ENCODE peak calls at places on chromosome 2, in nine cellular contexts. W, Y, Z, X, R, N, S, C and O are unnamed samples.

GRCh38 chr2:48566582-48566981 is 36.6 kb downstream of the STON1 start:
- DNase-seq in W (no peak), Y (no peak), Z (no peak), X (no peak), R (no peak), N (no peak), S (no peak), C (no peak), O (peak)

GRCh38 chr2:57479994-57480393 is 566.6 kb upstream of the VRK2 start:
- DNase-seq in W (no peak), Y (no peak), Z (no peak), X (no peak), R (no peak), N (no peak), S (no peak), C (no peak), O (no peak)

GRCh38 chr2:199975297-199975895 is 20.0 kb downstream of the MAIP1 start:
- DNase-seq in W (no peak), Y (no peak), Z (no peak), X (no peak), R (peak), N (no peak), S (no peak), C (peak), O (peak)

GRCh38 chr2:10303634-10304378 is 1.1 kb downstream of the HPCAL1 start:
- DNase-seq in W (peak), Y (peak), Z (peak), X (no peak), R (no peak), N (no peak), S (no peak), C (peak), O (peak)

GRCh38 chr2:45886229-45886663 is 234.8 kb downstream of the PRKCE start:
- DNase-seq in W (no peak), Y (no peak), Z (no peak), X (no peak), R (no peak), N (no peak), S (no peak), C (no peak), O (peak)

GRCh38 chr2:603427-603826 is 73.8 kb downstream of the TMEM18 start:
- DNase-seq in W (no peak), Y (no peak), Z (no peak), X (no peak), R (no peak), N (no peak), S (no peak), C (no peak), O (no peak)

GRCh38 chr2:15181092-15181745 is 379.9 kb downstream of the NBAS start:
- DNase-seq in W (no peak), Y (no peak), Z (no peak), X (no peak), R (no peak), N (no peak), S (no peak), C (no peak), O (peak)

GRCh38 chr2:238896641-238897040 is 48.8 kb downstream of the TWIST2 start:
- DNase-seq in W (no peak), Y (no peak), Z (no peak), X (no peak), R (no peak), N (no peak), S (no peak), C (no peak), O (no peak)

GRCh38 chr2:67991456-67991855 is 71.3 kb downstream of the C1D start:
- DNase-seq in W (no peak), Y (no peak), Z (no peak), X (no peak), R (no peak), N (no peak), S (no peak), C (no peak), O (no peak)

GRCh38 chr2:232898592-232899541 is 28.8 kb downstream of the SNORC start:
- DNase-seq in W (no peak), Y (no peak), Z (no peak), X (no peak), R (no peak), N (no peak), S (no peak), C (no peak), O (peak)

GRCh38 chr2:86038291-86039081 is 67.2 kb downstream of the POLR1A start:
- DNase-seq in W (peak), Y (no peak), Z (peak), X (peak), R (peak), N (peak), S (peak), C (peak), O (peak)

GRCh38 chr2:100193334-100193733 is 50.9 kb upstream of the AFF3 start:
- DNase-seq in W (no peak), Y (no peak), Z (no peak), X (no peak), R (no peak), N (no peak), S (no peak), C (no peak), O (peak)

GRCh38 chr2:96874099-96874831 is 4.4 kb upstream of the SEMA4C start:
- DNase-seq in W (no peak), Y (no peak), Z (no peak), X (no peak), R (no peak), N (no peak), S (no peak), C (no peak), O (no peak)

GRCh38 chr2:37389984-37390765 is 45.7 kb downstream of the QPCT start:
- DNase-seq in W (peak), Y (peak), Z (no peak), X (peak), R (peak), N (peak), S (no peak), C (peak), O (peak)

GRCh38 chr2:54808642-54809041 is 85.2 kb downstream of the EML6 start:
- DNase-seq in W (no peak), Y (no peak), Z (no peak), X (no peak), R (peak), N (no peak), S (no peak), C (no peak), O (peak)

GRCh38 chr2:164369416-164369815 is 251.9 kb downstream of the GRB14 start:
- DNase-seq in W (no peak), Y (no peak), Z (no peak), X (no peak), R (no peak), N (no peak), S (no peak), C (peak), O (no peak)

GRCh38 chr2:238938460-238939055 is 90.7 kb downstream of the TWIST2 start:
- DNase-seq in W (no peak), Y (no peak), Z (peak), X (no peak), R (peak), N (no peak), S (peak), C (peak), O (peak)

GRCh38 chr2:210964141-210964764 is 407.9 kb downstream of the CPS1 start:
- DNase-seq in W (no peak), Y (no peak), Z (no peak), X (no peak), R (no peak), N (no peak), S (no peak), C (no peak), O (no peak)

GRCh38 chr2:231169475-231169874 is 29.0 kb upstream of the ARMC9 start:
- DNase-seq in W (no peak), Y (no peak), Z (no peak), X (no peak), R (no peak), N (no peak), S (no peak), C (no peak), O (peak)

GRCh38 chr2:36358317-36358659 is 2.7 kb downstream of the CRIM1 start:
- DNase-seq in W (no peak), Y (no peak), Z (no peak), X (no peak), R (no peak), N (no peak), S (no peak), C (peak), O (peak)

GRCh38 chr2:144438722-144439508 is 81.0 kb downstream of the ZEB2 start:
- DNase-seq in W (no peak), Y (peak), Z (no peak), X (no peak), R (no peak), N (peak), S (no peak), C (no peak), O (no peak)

GRCh38 chr2:4101938-4102337 is 398.6 kb downstream of the DCDC2C start:
- DNase-seq in W (no peak), Y (no peak), Z (no peak), X (no peak), R (no peak), N (no peak), S (no peak), C (no peak), O (no peak)

GRCh38 chr2:97748397-97748796 is 35.0 kb downstream of the ZAP70 start:
- DNase-seq in W (peak), Y (no peak), Z (peak), X (peak), R (no peak), N (no peak), S (no peak), C (no peak), O (no peak)

GRCh38 chr2:168773719-168774521 is 28.5 kb upstream of the NOSTRIN start:
- DNase-seq in W (peak), Y (peak), Z (peak), X (no peak), R (peak), N (no peak), S (peak), C (peak), O (peak)

GRCh38 chr2:20525041-20526035 is 78.5 kb downstream of the RHOB start:
- DNase-seq in W (no peak), Y (no peak), Z (peak), X (no peak), R (no peak), N (peak), S (peak), C (no peak), O (peak)

GRCh38 chr2:10325278-10326145 is 22.8 kb downstream of the HPCAL1 start:
- DNase-seq in W (no peak), Y (no peak), Z (no peak), X (no peak), R (no peak), N (no peak), S (no peak), C (no peak), O (no peak)

GRCh38 chr2:131049150-131049718 is 44.0 kb downstream of the FAM168B start:
- DNase-seq in W (no peak), Y (no peak), Z (no peak), X (no peak), R (no peak), N (no peak), S (no peak), C (no peak), O (no peak)

GRCh38 chr2:20624156-20624883 is 26.6 kb downstream of the HS1BP3 start:
- DNase-seq in W (no peak), Y (no peak), Z (peak), X (no peak), R (no peak), N (no peak), S (peak), C (no peak), O (no peak)

GRCh38 chr2:211611061-211611518 is 927.5 kb downstream of the ERBB4 start:
- DNase-seq in W (no peak), Y (no peak), Z (no peak), X (no peak), R (peak), N (no peak), S (no peak), C (peak), O (peak)

GRCh38 chr2:119433636-119434327 is 2.1 kb downstream of the TMEM37 start:
- DNase-seq in W (no peak), Y (no peak), Z (no peak), X (no peak), R (no peak), N (no peak), S (no peak), C (no peak), O (no peak)

GRCh38 chr2:239896075-239896474 is 129.1 kb downstream of the NDUFA10 start:
- DNase-seq in W (no peak), Y (no peak), Z (no peak), X (no peak), R (no peak), N (no peak), S (no peak), C (no peak), O (no peak)